ENCODE peak calls at places on chromosome 15, in seven cellular contexts. One of them, this sample, is unnamed.

GRCh38 chr15:60966316-60966715 is 262.8 kb downstream of the RORA start:
- DNase-seq in endothelial cell of umbilical vein: no peak
- DNase-seq in breast epithelium: no peak
- DNase-seq in A549: no peak
- DNase-seq in esophagus squamous epithelium: no peak
- DNase-seq in heart left ventricle: no peak
- DNase-seq in lower leg skin: no peak
- DNase-seq in this sample: no peak

GRCh38 chr15:25717116-25717755 is 145.9 kb downstream of the ATP10A start:
- DNase-seq in esophagus squamous epithelium: no peak
- DNase-seq in heart left ventricle: no peak
- DNase-seq in endothelial cell of umbilical vein: no peak
- DNase-seq in lower leg skin: peak
- DNase-seq in breast epithelium: no peak
- DNase-seq in A549: no peak
- DNase-seq in this sample: no peak

GRCh38 chr15:60374628-60375081 is 23.1 kb downstream of the ANXA2 start:
- DNase-seq in endothelial cell of umbilical vein: peak
- DNase-seq in esophagus squamous epithelium: no peak
- DNase-seq in A549: peak
- DNase-seq in lower leg skin: no peak
- DNase-seq in breast epithelium: peak
- DNase-seq in heart left ventricle: no peak
- DNase-seq in this sample: peak

GRCh38 chr15:51117270-51117669 is 22.6 kb upstream of the TNFAIP8L3 start:
- DNase-seq in esophagus squamous epithelium: no peak
- DNase-seq in A549: no peak
- DNase-seq in breast epithelium: no peak
- DNase-seq in heart left ventricle: no peak
- DNase-seq in lower leg skin: no peak
- DNase-seq in endothelial cell of umbilical vein: no peak
- DNase-seq in this sample: no peak

GRCh38 chr15:80673561-80674244 is 21.4 kb upstream of the ABHD17C start:
- DNase-seq in A549: no peak
- DNase-seq in heart left ventricle: no peak
- DNase-seq in endothelial cell of umbilical vein: no peak
- DNase-seq in esophagus squamous epithelium: no peak
- DNase-seq in breast epithelium: no peak
- DNase-seq in lower leg skin: no peak
- DNase-seq in this sample: no peak

GRCh38 chr15:70025413-70026296 is 72.1 kb downstream of the TLE3 start:
- DNase-seq in esophagus squamous epithelium: no peak
- DNase-seq in lower leg skin: no peak
- DNase-seq in A549: no peak
- DNase-seq in endothelial cell of umbilical vein: no peak
- DNase-seq in heart left ventricle: no peak
- DNase-seq in breast epithelium: no peak
- DNase-seq in this sample: no peak

GRCh38 chr15:78914027-78914764 is 30.6 kb downstream of the CTSH start:
- DNase-seq in heart left ventricle: no peak
- DNase-seq in lower leg skin: peak
- DNase-seq in breast epithelium: no peak
- DNase-seq in endothelial cell of umbilical vein: no peak
- DNase-seq in A549: peak
- DNase-seq in esophagus squamous epithelium: no peak
- DNase-seq in this sample: peak

GRCh38 chr15:58957101-58957973 is 23.9 kb upstream of the SLTM start:
- DNase-seq in heart left ventricle: peak
- DNase-seq in breast epithelium: no peak
- DNase-seq in A549: peak
- DNase-seq in endothelial cell of umbilical vein: peak
- DNase-seq in esophagus squamous epithelium: no peak
- DNase-seq in lower leg skin: no peak
- DNase-seq in this sample: peak

GRCh38 chr15:56243117-56243773 is 434 bp downstream of the RFX7 start:
- DNase-seq in esophagus squamous epithelium: no peak
- DNase-seq in lower leg skin: peak
- DNase-seq in A549: peak
- DNase-seq in endothelial cell of umbilical vein: peak
- DNase-seq in breast epithelium: no peak
- DNase-seq in heart left ventricle: peak
- DNase-seq in this sample: peak

GRCh38 chr15:45458746-45459403 is 63.7 kb downstream of the SLC30A4 start:
- DNase-seq in A549: no peak
- DNase-seq in breast epithelium: peak
- DNase-seq in endothelial cell of umbilical vein: peak
- DNase-seq in lower leg skin: peak
- DNase-seq in heart left ventricle: peak
- DNase-seq in esophagus squamous epithelium: no peak
- DNase-seq in this sample: peak

GRCh38 chr15:40050788-40051615 is 12.0 kb upstream of the SRP14 start:
- DNase-seq in lower leg skin: no peak
- DNase-seq in breast epithelium: no peak
- DNase-seq in endothelial cell of umbilical vein: no peak
- DNase-seq in A549: no peak
- DNase-seq in heart left ventricle: peak
- DNase-seq in esophagus squamous epithelium: no peak
- DNase-seq in this sample: no peak

GRCh38 chr15:35460616-35461015 is 85.3 kb downstream of the DPH6 start:
- DNase-seq in lower leg skin: no peak
- DNase-seq in breast epithelium: no peak
- DNase-seq in esophagus squamous epithelium: no peak
- DNase-seq in endothelial cell of umbilical vein: no peak
- DNase-seq in A549: no peak
- DNase-seq in heart left ventricle: no peak
- DNase-seq in this sample: no peak

GRCh38 chr15:99717129-99718024 is 15.9 kb downstream of the LYSMD4 start:
- DNase-seq in heart left ventricle: peak
- DNase-seq in lower leg skin: no peak
- DNase-seq in A549: no peak
- DNase-seq in esophagus squamous epithelium: no peak
- DNase-seq in endothelial cell of umbilical vein: no peak
- DNase-seq in breast epithelium: no peak
- DNase-seq in this sample: no peak

GRCh38 chr15:25775317-25775912 is 87.7 kb downstream of the ATP10A start:
- DNase-seq in endothelial cell of umbilical vein: no peak
- DNase-seq in esophagus squamous epithelium: no peak
- DNase-seq in A549: peak
- DNase-seq in lower leg skin: peak
- DNase-seq in breast epithelium: no peak
- DNase-seq in heart left ventricle: peak
- DNase-seq in this sample: peak

GRCh38 chr15:78322243-78322642 is 17.9 kb upstream of the CRABP1 start:
- DNase-seq in heart left ventricle: peak
- DNase-seq in endothelial cell of umbilical vein: peak
- DNase-seq in breast epithelium: no peak
- DNase-seq in esophagus squamous epithelium: no peak
- DNase-seq in A549: no peak
- DNase-seq in lower leg skin: no peak
- DNase-seq in this sample: peak

GRCh38 chr15:72835289-72835890 is 51.8 kb upstream of the ADPGK start:
- DNase-seq in lower leg skin: peak
- DNase-seq in endothelial cell of umbilical vein: no peak
- DNase-seq in A549: no peak
- DNase-seq in esophagus squamous epithelium: no peak
- DNase-seq in heart left ventricle: no peak
- DNase-seq in breast epithelium: no peak
- DNase-seq in this sample: no peak

GRCh38 chr15:99435138-99435695 is 130.6 kb upstream of the MEF2A start:
- DNase-seq in heart left ventricle: peak
- DNase-seq in A549: no peak
- DNase-seq in breast epithelium: peak
- DNase-seq in esophagus squamous epithelium: no peak
- DNase-seq in lower leg skin: peak
- DNase-seq in endothelial cell of umbilical vein: no peak
- DNase-seq in this sample: no peak

GRCh38 chr15:39391230-39391629 is 189.6 kb upstream of the THBS1 start:
- DNase-seq in A549: no peak
- DNase-seq in endothelial cell of umbilical vein: no peak
- DNase-seq in heart left ventricle: no peak
- DNase-seq in lower leg skin: no peak
- DNase-seq in breast epithelium: no peak
- DNase-seq in esophagus squamous epithelium: no peak
- DNase-seq in this sample: peak

GRCh38 chr15:98952381-98952803 is 55.2 kb downstream of the PGPEP1L start:
- DNase-seq in breast epithelium: no peak
- DNase-seq in heart left ventricle: no peak
- DNase-seq in lower leg skin: no peak
- DNase-seq in A549: no peak
- DNase-seq in esophagus squamous epithelium: no peak
- DNase-seq in endothelial cell of umbilical vein: peak
- DNase-seq in this sample: no peak

GRCh38 chr15:56307180-56307579 is 58.0 kb upstream of the TEX9 start:
- DNase-seq in esophagus squamous epithelium: no peak
- DNase-seq in lower leg skin: no peak
- DNase-seq in endothelial cell of umbilical vein: no peak
- DNase-seq in A549: no peak
- DNase-seq in breast epithelium: no peak
- DNase-seq in heart left ventricle: no peak
- DNase-seq in this sample: no peak

GRCh38 chr15:75843618-75844610 is 667 bp downstream of the UBE2Q2 start:
- DNase-seq in A549: peak
- DNase-seq in esophagus squamous epithelium: no peak
- DNase-seq in endothelial cell of umbilical vein: peak
- DNase-seq in heart left ventricle: peak
- DNase-seq in breast epithelium: peak
- DNase-seq in lower leg skin: peak
- DNase-seq in this sample: peak
- TF ChIP-seq POLR2A in A549: peak
- TF ChIP-seq POLR2A in esophagus squamous epithelium: peak
- TF ChIP-seq POLR2A in endothelial cell of umbilical vein: peak
- TF ChIP-seq POLR2A in heart left ventricle: no peak
- TF ChIP-seq POLR2A in breast epithelium: peak
- TF ChIP-seq POLR2A in lower leg skin: peak
- TF ChIP-seq POLR2A in this sample: peak

DNA sequence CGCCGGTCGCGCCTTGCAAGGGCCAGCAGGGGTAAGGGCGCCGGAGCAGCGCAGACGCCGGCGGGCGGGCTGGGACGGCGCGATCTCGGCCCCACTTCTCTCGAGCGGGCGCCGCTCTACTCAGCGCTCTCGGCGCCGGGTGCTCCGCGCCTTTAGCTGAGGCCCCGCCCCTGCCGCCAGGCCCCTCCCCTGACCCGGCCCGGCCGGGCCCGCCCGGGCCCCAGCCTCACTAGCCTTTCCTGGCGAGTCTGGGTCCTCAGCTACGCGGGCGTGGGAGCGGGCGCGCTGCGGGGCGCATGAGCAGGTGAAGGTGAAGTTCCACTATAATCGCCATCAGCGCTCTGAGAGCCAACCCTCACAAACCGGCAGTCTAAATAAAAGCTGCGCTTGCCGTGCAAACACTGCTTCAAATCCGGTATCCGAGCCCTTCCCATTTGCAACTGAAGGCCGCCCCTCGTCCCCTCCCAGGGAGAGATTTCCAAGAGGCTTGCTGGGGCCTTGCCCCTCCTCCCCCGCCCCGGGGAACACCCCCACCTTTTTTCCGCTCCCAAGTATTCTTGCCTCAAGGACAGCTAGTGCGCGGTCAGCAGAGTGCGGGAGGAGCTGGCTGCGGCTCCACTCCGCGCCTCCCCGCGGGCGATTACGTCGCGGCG is at the start of gene RPP25:
- DNase-seq in A549: peak
- DNase-seq in breast epithelium: peak
- DNase-seq in lower leg skin: peak
- DNase-seq in endothelial cell of umbilical vein: peak
- DNase-seq in heart left ventricle: peak
- DNase-seq in esophagus squamous epithelium: no peak
- DNase-seq in this sample: peak
- TF ChIP-seq POLR2A in A549: peak
- TF ChIP-seq POLR2A in breast epithelium: no peak
- TF ChIP-seq POLR2A in lower leg skin: no peak
- TF ChIP-seq POLR2A in endothelial cell of umbilical vein: peak
- TF ChIP-seq POLR2A in heart left ventricle: peak
- TF ChIP-seq POLR2A in esophagus squamous epithelium: peak
- TF ChIP-seq POLR2A in this sample: peak

DNA sequence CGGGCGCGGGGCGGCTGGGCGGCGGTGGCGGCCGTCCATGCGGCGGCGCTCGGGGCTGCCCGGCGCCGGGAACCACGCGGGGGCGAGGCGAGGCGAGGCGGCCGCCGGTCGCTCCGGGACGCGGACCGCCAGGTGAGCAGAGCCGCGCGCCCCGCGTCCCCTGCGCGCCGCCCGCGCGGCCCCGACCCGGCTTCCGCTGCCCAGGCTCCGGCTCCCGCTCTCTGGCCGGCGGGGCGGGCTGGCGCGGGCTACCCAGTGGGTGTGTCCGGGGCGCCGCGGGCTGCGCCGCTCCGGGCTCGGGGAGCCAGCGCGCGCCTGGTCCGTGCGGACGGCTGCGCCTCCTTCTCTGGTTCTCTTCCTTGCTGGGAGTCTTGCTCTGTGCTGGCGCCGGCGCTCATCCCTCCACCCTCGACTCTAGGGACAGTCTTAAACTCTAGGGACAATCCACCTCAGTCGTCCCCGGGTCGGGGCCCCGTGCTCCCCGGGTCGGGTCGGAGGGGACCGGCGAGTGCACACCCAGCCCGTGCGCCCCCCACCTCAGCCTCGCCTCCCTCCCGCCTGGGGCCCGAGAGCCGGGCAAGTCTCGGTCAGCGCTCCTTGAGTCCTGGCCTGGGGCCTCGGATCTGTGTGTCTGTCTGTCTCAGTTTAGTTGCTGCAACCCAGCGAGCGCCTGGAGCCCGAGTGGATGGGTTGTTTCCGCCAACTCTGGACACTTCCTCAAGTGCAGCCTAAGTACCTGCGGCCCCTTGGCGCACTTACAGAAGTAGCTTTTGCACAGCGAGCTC is 488 bp downstream of the THSD4 start:
- DNase-seq in heart left ventricle: peak
- DNase-seq in esophagus squamous epithelium: no peak
- DNase-seq in breast epithelium: peak
- DNase-seq in endothelial cell of umbilical vein: no peak
- DNase-seq in lower leg skin: no peak
- DNase-seq in A549: peak
- DNase-seq in this sample: peak
- TF ChIP-seq POLR2A in heart left ventricle: no peak
- TF ChIP-seq POLR2A in esophagus squamous epithelium: no peak
- TF ChIP-seq POLR2A in breast epithelium: no peak
- TF ChIP-seq POLR2A in endothelial cell of umbilical vein: peak
- TF ChIP-seq POLR2A in lower leg skin: no peak
- TF ChIP-seq POLR2A in A549: peak
- TF ChIP-seq POLR2A in this sample: no peak

DNA sequence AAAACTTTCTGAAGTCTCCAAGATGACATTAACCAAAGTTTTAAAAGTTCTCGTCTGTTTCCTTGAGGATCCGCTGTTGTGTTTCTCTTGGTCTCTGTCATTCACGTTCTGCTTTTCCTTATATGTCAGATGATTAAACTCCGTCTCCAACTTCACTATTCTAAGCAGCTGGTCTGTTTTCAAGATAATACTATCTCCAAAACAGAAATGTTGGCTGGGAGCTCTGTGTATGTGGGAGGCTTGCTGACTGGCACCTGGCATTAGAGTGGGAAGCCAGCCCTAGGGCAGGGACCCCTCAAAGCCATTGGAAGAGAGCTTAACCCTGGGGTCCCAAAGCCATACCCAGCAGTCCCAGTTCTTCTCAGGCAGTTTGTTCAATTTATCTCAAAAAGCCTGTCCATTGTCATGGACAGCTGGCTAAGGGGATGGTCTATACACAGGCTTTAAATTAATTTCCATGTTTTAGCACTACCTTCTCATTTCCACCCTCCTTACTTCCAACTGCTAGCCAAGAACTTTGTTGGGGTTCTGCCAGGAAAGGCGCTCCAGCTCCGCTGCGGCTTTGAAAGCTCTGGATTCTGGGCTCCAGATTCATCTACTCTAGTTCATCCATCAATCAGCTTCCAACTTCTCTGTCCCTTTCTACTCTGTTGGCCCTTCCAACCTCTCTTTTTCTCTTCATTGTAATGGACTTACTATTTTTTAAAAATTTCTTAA is 9.2 kb downstream of the BTBD1 start:
- DNase-seq in heart left ventricle: peak
- DNase-seq in lower leg skin: no peak
- DNase-seq in A549: no peak
- DNase-seq in endothelial cell of umbilical vein: no peak
- DNase-seq in breast epithelium: no peak
- DNase-seq in esophagus squamous epithelium: no peak
- DNase-seq in this sample: no peak
- TF ChIP-seq POLR2A in heart left ventricle: no peak
- TF ChIP-seq POLR2A in lower leg skin: no peak
- TF ChIP-seq POLR2A in A549: no peak
- TF ChIP-seq POLR2A in endothelial cell of umbilical vein: no peak
- TF ChIP-seq POLR2A in breast epithelium: no peak
- TF ChIP-seq POLR2A in esophagus squamous epithelium: no peak
- TF ChIP-seq POLR2A in this sample: no peak

This sample was measured in adrenal gland.